ENCODE peak calls at places on chromosomes 5 and 9, in seven cellular contexts. S is hepatocyte, C is brain microvascular endothelial cell, O is Peyer's patch, W is AG09309, V is fibroblast of lung, H is HepG2. B is an unnamed sample.

GRCh38 chr9:120998111-120998510 is 52.0 kb downstream of the C5 start:
- DNase-seq in V (no peak), O (no peak), H (peak), C (no peak), W (no peak), S (peak), B (no peak)

GRCh38 chr9:115276621-115277020 is 158.7 kb upstream of the TNC start:
- DNase-seq in S (no peak), W (no peak), H (no peak), O (no peak), V (no peak), C (peak), B (no peak)

GRCh38 chr9:35842020-35842745 is 13.2 kb downstream of the TMEM8B start:
- DNase-seq in C (no peak), V (no peak), O (no peak), S (no peak), W (no peak), H (no peak), B (no peak)

GRCh38 chr9:120783611-120784047 is 9.6 kb downstream of the FBXW2 start:
- DNase-seq in H (peak), V (peak), W (peak), C (no peak), O (no peak), S (no peak), B (no peak)

GRCh38 chr9:76691761-76692313 is 72.4 kb upstream of the PCA3 start:
- DNase-seq in H (no peak), V (peak), S (peak), W (no peak), O (no peak), C (no peak), B (no peak)

GRCh38 chr9:92616199-92617129 is 53.5 kb downstream of the IPPK start:
- DNase-seq in C (no peak), W (no peak), H (peak), V (peak), S (no peak), O (no peak), B (no peak)

GRCh38 chr5:37247496-37247895 is 1.7 kb downstream of the CPLANE1 start:
- DNase-seq in V (no peak), C (no peak), S (no peak), W (no peak), O (no peak), H (no peak), B (no peak)

GRCh38 chr5:72234898-72235297 is 85.1 kb downstream of the MRPS27 start:
- DNase-seq in C (no peak), O (no peak), H (no peak), S (no peak), V (no peak), W (no peak), B (peak)

DNA sequence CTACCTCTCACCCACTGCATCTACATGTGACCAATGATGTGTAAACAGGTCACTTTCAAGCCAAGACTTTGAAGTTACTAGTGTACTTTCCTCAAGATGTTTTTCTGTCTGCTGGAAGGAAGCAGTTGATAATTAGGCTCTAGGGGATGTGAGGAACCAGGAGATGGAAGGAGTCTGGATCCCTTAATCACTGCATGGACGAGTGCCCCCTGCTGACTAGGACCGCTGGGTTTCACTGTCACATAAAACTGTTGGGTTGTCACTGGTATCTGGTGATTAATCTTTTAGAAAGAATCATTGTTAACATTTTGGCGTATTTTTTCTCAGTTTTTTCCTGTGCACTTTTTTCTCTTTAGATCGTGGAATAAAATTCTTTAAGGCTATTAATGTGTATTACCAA is 79.5 kb downstream of the SREK1 start:
- DNase-seq in O (no peak), V (peak), H (no peak), C (no peak), W (no peak), S (no peak), B (no peak)
- TF ChIP-seq CTCF in O (no peak), V (peak), H (peak), C (peak), W (peak), S (peak), B (no peak)

GRCh38 chr9:23842531-23843129 is 16.6 kb upstream of the ELAVL2 start:
- DNase-seq in V (no peak), C (no peak), S (no peak), W (no peak), O (no peak), H (no peak), B (no peak)
- TF ChIP-seq CTCF in V (no peak), C (no peak), S (no peak), W (no peak), O (no peak), H (no peak), B (peak)

GRCh38 chr5:136689563-136689962 is 324.2 kb upstream of the TRPC7 start:
- DNase-seq in C (no peak), O (no peak), W (no peak), V (no peak), S (no peak), H (no peak), B (no peak)

DNA sequence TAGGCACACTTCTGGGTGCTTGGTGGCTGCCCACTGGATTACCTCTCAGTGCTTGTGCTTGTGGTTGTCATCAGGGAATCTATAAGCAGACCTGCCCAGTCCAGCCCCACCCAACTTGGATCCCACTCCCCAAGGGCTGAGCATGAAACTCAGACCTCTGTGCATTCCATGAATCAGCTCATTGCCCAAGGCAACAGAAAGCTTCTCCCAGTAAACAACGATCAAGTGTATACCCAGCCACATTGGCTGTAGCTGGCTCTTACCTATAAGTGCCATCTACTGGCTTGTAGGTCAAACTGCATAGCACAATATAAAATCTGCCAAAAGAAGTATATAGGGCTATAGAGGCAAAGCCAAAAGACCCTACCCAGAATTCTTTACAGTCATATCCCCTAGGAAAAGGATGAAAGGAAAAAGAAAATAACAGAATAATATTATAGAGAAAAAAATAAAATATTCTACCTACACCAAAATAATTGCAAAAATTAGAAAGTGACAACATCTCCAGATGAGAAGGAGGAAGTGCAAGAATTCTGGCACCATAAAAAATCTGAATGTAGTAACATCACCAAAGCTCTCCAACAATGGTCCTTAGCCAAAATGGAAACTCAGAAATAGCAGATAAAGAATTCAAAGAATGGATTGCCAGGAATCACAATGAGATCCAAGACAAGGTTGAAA is 321.0 kb upstream of the TRPC7 start:
- DNase-seq in S (peak), H (peak), O (no peak), C (peak), V (peak), W (no peak), B (peak)
- TF ChIP-seq CTCF in S (peak), H (peak), O (no peak), C (peak), V (peak), W (peak), B (no peak)

DNA sequence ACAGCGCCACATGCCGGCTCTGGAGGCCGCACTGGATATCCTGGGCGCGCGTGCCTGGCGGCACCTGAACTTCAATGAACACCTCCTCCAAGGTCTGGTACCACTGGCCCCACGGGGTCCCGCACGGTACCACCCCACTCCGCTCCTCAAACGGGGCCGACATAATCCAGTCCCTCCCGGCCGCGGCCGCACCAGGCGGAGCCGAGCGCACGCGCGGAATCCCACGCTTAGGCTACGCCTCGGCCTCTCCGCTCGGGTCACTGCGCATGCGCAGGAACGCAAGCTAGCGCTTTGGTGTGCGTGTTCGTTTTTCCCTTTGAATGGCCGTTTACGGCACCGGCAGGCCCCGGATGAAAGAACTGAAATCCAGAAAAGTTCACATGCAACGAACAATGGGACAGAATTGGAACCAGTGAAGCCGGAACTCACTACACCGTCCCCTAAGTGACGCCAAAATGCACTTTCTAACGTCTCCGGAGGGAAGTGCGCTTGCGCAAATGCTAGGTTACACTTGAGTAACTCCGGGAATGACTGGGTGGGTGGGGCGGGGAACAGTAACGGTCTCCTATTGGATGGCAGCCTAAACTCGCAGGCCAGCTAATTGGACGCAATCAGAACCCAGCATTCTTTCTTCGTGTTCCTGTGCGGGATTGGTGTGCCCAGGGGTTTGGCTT is at the start of gene NUDCD2:
- DNase-seq in C (peak), W (peak), S (peak), H (peak), O (peak), V (peak), B (peak)
- TF ChIP-seq CTCF in C (peak), W (peak), S (peak), H (peak), O (peak), V (peak), B (no peak)

GRCh38 chr9:13033959-13034695 is 245.4 kb downstream of the MPDZ start:
- DNase-seq in S (peak), W (no peak), H (peak), O (no peak), V (peak), C (peak), B (peak)
- TF ChIP-seq CTCF in S (peak), W (peak), H (peak), O (peak), V (peak), C (peak), B (peak)